ENCODE peak calls at places on chromosomes 12 and 14, in seven cellular contexts. S is left ventricle myocardium inferior, K is heart left ventricle, H is epithelial cell of esophagus, D is foreskin fibroblast, W is HFF-Myc, O is GM06990. L is an unnamed sample.

GRCh38 chr12:7175493-7175892 is 14.0 kb upstream of the PEX5 start:
- DNase-seq in S (no peak), K (no peak), H (peak), D (peak), W (no peak), O (no peak), L (no peak)

GRCh38 chr14:66745078-66745477 is 237.1 kb downstream of the GPHN start:
- DNase-seq in S (no peak), K (no peak), H (no peak), D (no peak), W (no peak), O (no peak), L (no peak)

GRCh38 chr12:90854136-90854689 is 100.8 kb downstream of the CCER1 start:
- DNase-seq in S (no peak), K (no peak), H (peak), D (peak), W (peak), O (no peak), L (peak)

GRCh38 chr12:55742719-55743130 is at the start of gene GDF11:
- DNase-seq in S (peak), K (peak), H (peak), D (peak), W (no peak), O (peak), L (no peak)

GRCh38 chr14:80951491-80951890 is 3.9 kb upstream of the TSHR start:
- DNase-seq in S (no peak), K (no peak), H (no peak), D (no peak), W (no peak), O (no peak), L (no peak)

GRCh38 chr12:21451529-21451928 is 14.1 kb downstream of the PYROXD1 start:
- DNase-seq in S (no peak), K (no peak), H (no peak), D (no peak), W (no peak), O (no peak), L (peak)

GRCh38 chr12:87266305-87266704 is 762.9 kb downstream of the C12orf50 start:
- DNase-seq in S (no peak), K (no peak), H (peak), D (peak), W (no peak), O (no peak), L (no peak)

GRCh38 chr12:130949806-130950205 is 3.9 kb upstream of the ADGRD1 start:
- DNase-seq in S (no peak), K (no peak), H (no peak), D (no peak), W (no peak), O (no peak), L (no peak)

GRCh38 chr14:102909462-102909861 is 13.0 kb upstream of the AMN start:
- DNase-seq in S (no peak), K (no peak), H (no peak), D (no peak), W (no peak), O (no peak), L (no peak)

GRCh38 chr12:68336754-68337343 is 4.7 kb upstream of the MDM1 start:
- DNase-seq in S (no peak), K (no peak), H (peak), D (no peak), W (no peak), O (no peak), L (no peak)

GRCh38 chr12:93773122-93773871 is 96.1 kb downstream of the CRADD start:
- DNase-seq in S (no peak), K (no peak), H (no peak), D (no peak), W (no peak), O (no peak), L (no peak)

GRCh38 chr14:76293221-76293620 is 82.7 kb upstream of the ESRRB start:
- DNase-seq in S (no peak), K (no peak), H (no peak), D (no peak), W (no peak), O (no peak), L (no peak)

GRCh38 chr12:89863332-89863938 is 154.8 kb upstream of the ATP2B1 start:
- DNase-seq in S (no peak), K (no peak), H (no peak), D (no peak), W (no peak), O (peak), L (no peak)

GRCh38 chr12:88579941-88580871 is at the start of gene KITLG:
- DNase-seq in S (peak), K (peak), H (peak), D (peak), W (no peak), O (peak), L (peak)

GRCh38 chr12:87827638-87828264 is 201.4 kb downstream of the C12orf50 start:
- DNase-seq in S (no peak), K (no peak), H (peak), D (peak), W (no peak), O (no peak), L (no peak)

GRCh38 chr14:75175677-75176141 is 703 bp downstream of the TMED10 start:
- DNase-seq in S (no peak), K (no peak), H (no peak), D (no peak), W (no peak), O (no peak), L (no peak)

GRCh38 chr12:124750787-124751471 is 112.7 kb downstream of the SCARB1 start:
- DNase-seq in S (no peak), K (no peak), H (no peak), D (no peak), W (no peak), O (no peak), L (no peak)

GRCh38 chr12:96063046-96063445 is 27.7 kb upstream of the LTA4H start:
- DNase-seq in S (no peak), K (no peak), H (peak), D (peak), W (no peak), O (no peak), L (peak)

GRCh38 chr12:124673881-124674617 is 106.6 kb upstream of the NCOR2 start:
- DNase-seq in S (no peak), K (no peak), H (no peak), D (no peak), W (no peak), O (no peak), L (no peak)

GRCh38 chr14:85280074-85280473 is 249.9 kb upstream of the FLRT2 start:
- DNase-seq in S (no peak), K (no peak), H (peak), D (peak), W (no peak), O (no peak), L (no peak)

GRCh38 chr14:93962701-93963601 is 13.4 kb downstream of the ASB2 start:
- DNase-seq in S (no peak), K (no peak), H (no peak), D (no peak), W (no peak), O (peak), L (no peak)

GRCh38 chr14:100396266-100396795 is 73.2 kb downstream of the SLC25A47 start:
- DNase-seq in S (no peak), K (no peak), H (no peak), D (no peak), W (no peak), O (no peak), L (no peak)
- H3K4me3 ChIP-seq in S (no peak), K (no peak), H (no peak), D (no peak), W (no peak), O (no peak), L (no peak)

GRCh38 chr14:69154779-69155178 is 1.9 kb upstream of the DCAF5 start:
- DNase-seq in S (no peak), K (no peak), H (peak), D (peak), W (no peak), O (no peak), L (no peak)
- TF ChIP-seq CTCF in S (no peak), K (no peak), H (peak), D (no peak), W (no peak), O (no peak), L (peak)

GRCh38 chr12:48786591-48787544 is 2.0 kb downstream of the ADCY6 start:
- DNase-seq in S (peak), K (peak), H (no peak), D (no peak), W (no peak), O (no peak), L (no peak)

GRCh38 chr12:48788852-48789775 is at the start of gene ADCY6:
- DNase-seq in S (peak), K (peak), H (peak), D (peak), W (no peak), O (no peak), L (peak)

GRCh38 chr12:48789858-48790326 is 1.0 kb upstream of the ADCY6 start:
- DNase-seq in S (no peak), K (no peak), H (no peak), D (no peak), W (no peak), O (no peak), L (no peak)

GRCh38 chr12:48788522-48788851 is 402 bp downstream of the ADCY6 start:
- DNase-seq in S (no peak), K (no peak), H (no peak), D (no peak), W (no peak), O (no peak), L (no peak)

GRCh38 chr12:48787791-48788521 is 933 bp downstream of the ADCY6 start:
- DNase-seq in S (no peak), K (peak), H (no peak), D (peak), W (no peak), O (no peak), L (no peak)
- H3K4me3 ChIP-seq in S (peak), K (peak), H (peak), D (peak), W (peak), O (no peak), L (peak)

GRCh38 chr12:49791700-49792099 is 36.5 kb downstream of the NCKAP5L start:
- DNase-seq in S (no peak), K (no peak), H (no peak), D (no peak), W (no peak), O (no peak), L (no peak)

GRCh38 chr12:49791156-49791555 is 37.1 kb downstream of the NCKAP5L start:
- DNase-seq in S (no peak), K (no peak), H (no peak), D (no peak), W (no peak), O (no peak), L (no peak)

GRCh38 chr12:49787672-49788071 is 40.5 kb downstream of the NCKAP5L start:
- DNase-seq in S (no peak), K (no peak), H (no peak), D (no peak), W (no peak), O (no peak), L (no peak)

GRCh38 chr12:49790741-49791140 is 37.5 kb downstream of the NCKAP5L start:
- DNase-seq in S (no peak), K (no peak), H (no peak), D (no peak), W (no peak), O (no peak), L (no peak)

DNA sequence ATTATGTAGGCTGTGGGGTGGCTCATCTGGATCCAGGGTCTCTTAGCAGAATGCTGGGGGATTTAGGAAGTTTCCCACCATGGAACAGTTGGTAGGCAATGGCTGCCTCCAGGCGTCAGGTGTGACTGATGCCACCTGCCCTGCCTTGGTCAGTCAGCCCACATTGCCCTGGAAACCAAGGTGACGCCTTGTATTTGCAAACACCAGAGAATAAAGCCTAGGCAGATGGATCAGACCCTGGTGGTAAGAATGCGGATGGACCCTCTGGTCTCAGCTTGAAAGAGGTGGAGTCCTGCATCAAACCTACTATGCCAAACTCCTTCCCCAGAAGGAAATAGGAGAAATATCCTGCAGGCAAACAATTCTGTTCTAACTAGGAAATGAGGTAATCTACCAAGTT is 38.2 kb downstream of the NCKAP5L start:
- DNase-seq in S (no peak), K (no peak), H (no peak), D (no peak), W (no peak), O (no peak), L (no peak)
- TF ChIP-seq CTCF in S (no peak), K (no peak), H (no peak), D (no peak), W (peak), O (no peak), L (peak)

GRCh38 chr14:99732436-99733220 is 48.5 kb downstream of the CYP46A1 start:
- DNase-seq in S (peak), K (peak), H (no peak), D (no peak), W (no peak), O (no peak), L (no peak)

GRCh38 chr14:99731536-99732435 is 47.7 kb downstream of the CYP46A1 start:
- DNase-seq in S (peak), K (peak), H (no peak), D (no peak), W (no peak), O (no peak), L (no peak)

GRCh38 chr14:99728981-99729451 is 44.9 kb downstream of the CYP46A1 start:
- DNase-seq in S (peak), K (no peak), H (no peak), D (no peak), W (no peak), O (no peak), L (no peak)

GRCh38 chr14:99729991-99730875 is 46.1 kb downstream of the CYP46A1 start:
- DNase-seq in S (peak), K (peak), H (peak), D (peak), W (no peak), O (peak), L (no peak)

GRCh38 chr14:99730876-99731351 is 46.8 kb downstream of the CYP46A1 start:
- DNase-seq in S (peak), K (peak), H (no peak), D (no peak), W (no peak), O (no peak), L (no peak)
- H3K4me3 ChIP-seq in S (peak), K (peak), H (no peak), D (no peak), W (no peak), O (no peak), L (peak)

GRCh38 chr12:106149096-106149784 is 10.5 kb upstream of the NUAK1 start:
- DNase-seq in S (no peak), K (no peak), H (peak), D (peak), W (no peak), O (no peak), L (no peak)
- TF ChIP-seq CTCF in S (peak), K (peak), H (peak), D (peak), W (peak), O (peak), L (peak)

L was measured in astrocyte of the cerebellum.